ENCODE peak calls at places on chromosomes 13 and 19, in five cellular contexts. N is IMR-90, W is uterus, C is stomach, Y is suprapubic skin. F is an unnamed sample.

GRCh38 chr13:68078457-68078856 is 848.3 kb upstream of the PCDH9 start:
- DNase-seq in N (no peak), C (no peak), Y (no peak), W (no peak), F (no peak)

GRCh38 chr19:14187586-14187985 is 18.4 kb downstream of the ADGRL1 start:
- DNase-seq in Y (no peak), N (no peak), C (no peak), W (no peak), F (no peak)

GRCh38 chr19:7799640-7800355 is 30.2 kb upstream of the EVI5L start:
- DNase-seq in C (peak; percentile 73), N (peak; percentile 81), W (peak; percentile 44), Y (peak; percentile 75), F (no peak)

GRCh38 chr19:49342291-49342721 is 7.1 kb downstream of the CD37 start:
- DNase-seq in Y (no peak), N (no peak), W (peak; percentile 10), C (no peak), F (no peak)

GRCh38 chr13:32409561-32410440 is 18.1 kb downstream of the N4BP2L1 start:
- DNase-seq in Y (no peak), W (peak; percentile 59), C (no peak), N (peak; percentile 63), F (no peak)

GRCh38 chr13:25175026-25175425 is 2.9 kb upstream of the AMER2 start:
- DNase-seq in Y (no peak), W (no peak), N (no peak), C (no peak), F (no peak)

GRCh38 chr19:50728084-50728737 is 5.0 kb downstream of the CLEC11A start:
- DNase-seq in W (peak; percentile 86), Y (peak; percentile 81), N (peak; percentile 75), C (peak; percentile 43), F (peak; percentile 89)

GRCh38 chr19:9531933-9532332 is 6.5 kb downstream of the ZNF426 start:
- DNase-seq in C (no peak), N (peak; percentile 45), Y (no peak), W (no peak), F (no peak)

GRCh38 chr13:109737606-109738005 is 48.8 kb downstream of the IRS2 start:
- DNase-seq in Y (no peak), N (peak; percentile 65), C (no peak), W (no peak), F (peak; percentile 49)

GRCh38 chr19:6887326-6887725 is at the start of gene ADGRE1:
- DNase-seq in Y (no peak), W (no peak), N (no peak), C (no peak), F (no peak)

GRCh38 chr13:29522044-29522685 is 73.3 kb downstream of the SLC7A1 start:
- DNase-seq in Y (peak; percentile 73), C (no peak), W (peak; percentile 87), N (peak; percentile 61), F (no peak)

GRCh38 chr19:49210108-49210900 is 52.7 kb downstream of the TRPM4 start:
- DNase-seq in Y (no peak), W (peak; percentile 47), N (no peak), C (no peak), F (no peak)

GRCh38 chr19:57841364-57841763 is 8.3 kb upstream of the ZNF587 start:
- DNase-seq in Y (no peak), N (no peak), C (no peak), W (no peak), F (no peak)

GRCh38 chr19:51320258-51320657 is 8.8 kb downstream of the IGLON5 start:
- DNase-seq in W (no peak), C (no peak), Y (no peak), N (no peak), F (no peak)

GRCh38 chr19:53015730-53016129 is 2.0 kb downstream of the ERVV-1 start:
- DNase-seq in N (no peak), C (no peak), Y (no peak), W (no peak), F (no peak)

GRCh38 chr19:17246681-17247425 is 1.1 kb upstream of the NR2F6 start:
- DNase-seq in C (peak; percentile 61), N (peak; percentile 23), W (no peak), Y (no peak), F (no peak)

GRCh38 chr19:17244618-17245534 is 843 bp downstream of the NR2F6 start:
- DNase-seq in N (no peak), C (peak; percentile 64), Y (no peak), W (no peak), F (no peak)

GRCh38 chr19:17243340-17243853 is 2.3 kb downstream of the NR2F6 start:
- DNase-seq in C (no peak), Y (no peak), N (no peak), W (no peak), F (no peak)

GRCh38 chr19:17243854-17244617 is 1.7 kb downstream of the NR2F6 start:
- DNase-seq in C (peak; percentile 60), W (peak; percentile 56), Y (no peak), N (peak; percentile 20), F (no peak)

DNA sequence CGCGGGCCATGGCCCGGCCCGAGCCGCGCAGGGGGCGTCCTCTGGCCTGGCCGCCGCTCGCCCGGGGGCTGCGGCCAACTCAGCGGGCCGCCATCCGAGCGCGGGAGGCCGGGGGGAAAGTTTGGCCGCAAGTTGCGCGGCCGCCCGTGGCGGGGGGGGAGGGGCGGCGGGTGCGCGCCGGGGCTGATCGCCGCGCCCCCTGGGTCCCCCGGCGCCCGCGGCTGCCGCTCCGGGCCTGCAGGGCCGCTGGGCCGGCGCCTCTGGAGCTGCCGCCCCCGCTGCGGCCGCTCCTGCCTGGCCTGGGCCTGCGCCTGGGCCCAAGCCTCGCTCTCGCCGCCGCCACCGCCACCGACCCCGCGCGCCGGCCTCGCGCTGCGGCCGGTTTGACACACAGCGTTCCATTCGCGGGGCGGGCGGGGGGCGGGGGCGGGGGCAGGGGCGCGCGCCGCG is at the start of gene NR2F6:
- DNase-seq in N (no peak), W (no peak), C (no peak), Y (no peak), F (no peak)
- TF ChIP-seq POLR2A in N (no peak), W (peak; percentile 50), C (no peak), Y (no peak), F (no peak)

GRCh38 chr19:55486971-55487883 is 1.0 kb upstream of the SSC5D start:
- DNase-seq in Y (peak; percentile 81), C (no peak), W (peak; percentile 94), N (peak; percentile 97), F (no peak)
- TF ChIP-seq POLR2A in Y (no peak), C (no peak), W (peak; percentile 58), N (peak; percentile 72), F (no peak)

DNA sequence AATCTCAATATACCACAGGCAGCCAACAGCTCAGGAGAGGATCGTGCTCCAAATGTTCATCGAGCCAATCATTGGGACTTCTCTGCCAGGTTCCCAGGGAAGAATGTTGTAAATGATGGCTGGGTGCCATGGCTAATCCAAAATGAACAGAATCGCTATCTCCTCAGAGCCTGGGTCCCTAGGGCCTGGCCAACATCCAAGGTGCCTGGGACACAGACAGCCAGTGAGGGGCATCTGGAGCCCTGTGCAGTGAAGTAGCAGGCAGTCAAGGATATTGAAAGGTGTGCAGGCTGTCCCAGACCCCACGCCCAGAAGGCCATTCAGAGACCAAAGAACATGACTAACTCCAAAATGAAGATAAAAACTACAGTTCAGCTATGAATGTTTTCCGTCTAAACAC is 37.7 kb downstream of the BRD4 start:
- DNase-seq in N (no peak), Y (no peak), C (no peak), W (no peak), F (no peak)
- TF ChIP-seq POLR2A in N (no peak), Y (no peak), C (no peak), W (no peak), F (no peak)

DNA sequence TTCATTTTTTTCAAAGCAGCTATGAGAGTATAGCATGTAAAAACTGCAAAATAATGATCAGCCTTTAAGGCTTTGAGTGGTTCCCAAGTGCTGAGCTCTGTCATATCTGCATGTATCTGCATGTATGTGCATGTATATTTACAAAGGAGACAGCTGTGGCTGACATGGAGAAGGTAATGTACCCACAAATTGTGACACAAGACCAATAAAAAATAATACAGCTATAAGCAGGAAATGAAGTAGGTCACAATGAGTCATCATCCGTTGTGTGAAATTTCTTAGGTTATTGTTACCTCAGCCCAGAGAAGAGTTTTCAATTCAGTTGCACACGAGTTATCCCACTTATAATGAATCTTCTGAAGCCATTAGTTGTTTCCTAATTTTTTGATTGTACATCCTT is 60.9 kb upstream of the MED4 start:
- DNase-seq in C (no peak), Y (no peak), W (no peak), N (peak; percentile 33), F (no peak)
- TF ChIP-seq POLR2A in C (no peak), Y (no peak), W (no peak), N (no peak), F (no peak)

GRCh38 chr19:45792482-45793177 is at the start of gene DMWD:
- DNase-seq in Y (peak; percentile 100), C (peak; percentile 100), N (peak; percentile 98), W (peak; percentile 100), F (peak; percentile 98)
- TF ChIP-seq POLR2A in Y (peak; percentile 18), C (no peak), N (peak; percentile 88), W (peak; percentile 61), F (peak; percentile 69)

DNA sequence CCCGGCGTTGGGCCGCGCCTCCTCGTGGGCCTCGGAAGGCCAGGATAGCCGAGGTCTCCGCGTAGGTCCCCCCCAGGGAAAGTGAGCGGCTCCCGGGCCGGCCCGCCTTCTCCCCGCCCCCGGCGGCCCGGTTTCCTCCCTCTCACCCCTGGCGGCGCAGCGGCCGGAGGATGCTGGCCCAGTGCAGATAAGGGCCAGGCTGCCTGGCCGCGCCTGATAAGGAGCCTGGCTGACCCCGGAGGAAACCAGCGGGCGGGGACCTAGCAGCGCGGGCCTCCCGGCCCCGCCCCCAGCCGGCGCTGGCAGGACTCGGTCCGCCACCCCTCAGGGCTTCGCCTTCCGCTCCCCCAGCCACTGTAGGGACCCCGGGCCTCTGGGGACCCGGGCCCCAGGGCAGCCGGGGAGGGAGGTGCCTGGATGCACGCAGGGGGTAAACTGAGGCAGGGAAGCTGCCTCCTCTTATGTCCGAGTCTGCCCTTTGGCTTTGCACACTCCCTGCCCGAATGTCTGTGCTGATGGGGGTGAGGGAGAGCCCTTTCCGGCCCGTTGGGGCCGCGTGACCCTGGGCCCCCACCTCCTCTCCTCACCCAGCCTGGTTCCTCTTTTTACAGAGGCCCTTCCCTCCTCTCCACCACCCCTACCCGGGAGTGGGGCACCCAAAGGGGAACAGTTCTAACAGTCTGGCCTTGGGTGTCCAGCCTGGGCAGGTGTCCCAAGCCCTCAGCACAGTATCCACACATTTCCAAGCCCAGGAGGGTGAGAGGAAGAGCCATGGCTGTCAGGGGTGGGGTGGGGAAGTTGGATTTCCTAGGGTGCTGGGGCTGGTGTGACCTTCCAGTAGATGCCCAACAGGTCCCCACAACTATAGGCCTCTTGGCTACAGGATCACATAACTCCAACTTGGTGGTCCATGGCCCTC is at the start of gene LYL1:
- DNase-seq in C (peak; percentile 86), Y (no peak), W (peak; percentile 79), N (no peak), F (no peak)
- TF ChIP-seq POLR2A in C (no peak), Y (no peak), W (no peak), N (no peak), F (no peak)

DNA sequence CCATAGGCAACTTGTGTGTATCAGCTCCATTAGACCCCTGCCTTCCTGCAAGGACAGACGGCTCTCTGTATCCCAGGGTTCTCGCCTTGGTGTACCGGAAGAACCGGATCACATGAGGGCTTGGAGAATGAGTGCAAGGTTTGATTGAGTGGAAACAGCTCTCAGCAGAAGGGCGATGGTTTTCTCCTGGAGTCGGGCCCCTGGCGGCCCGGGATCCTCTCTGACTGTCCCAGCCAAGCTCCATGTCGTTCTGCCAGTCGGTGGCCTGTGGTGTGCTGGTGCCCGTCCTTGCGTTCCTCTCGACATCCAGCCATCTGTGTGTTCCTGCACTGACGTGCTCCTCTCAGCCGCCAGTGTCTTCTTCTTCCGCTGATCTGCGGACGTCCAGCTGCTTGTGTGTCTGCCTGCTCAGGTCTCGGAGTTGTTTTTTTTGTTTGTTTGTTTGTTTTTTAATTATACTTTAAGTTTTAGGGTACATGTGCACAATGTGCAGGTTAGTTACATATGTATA is 16.1 kb downstream of the LILRB1 start:
- DNase-seq in N (no peak), C (peak; percentile 8), Y (no peak), W (no peak), F (no peak)
- TF ChIP-seq POLR2A in N (no peak), C (no peak), Y (no peak), W (no peak), F (no peak)

F was measured in vagina.